ENCODE peak calls at places on chromosomes 13 and 19, in seven cellular contexts. O is ACHN; N is astrocyte of the spinal cord; A is ELR; X is NCI-H774; Z is naive thymus-derived CD8-positive, alpha-beta T cell; T is T-helper 2 cell. B is an unnamed sample.

GRCh38 chr19:6997679-6998445 is 23.4 kb downstream of the MBD3L2B start:
- DNase-seq in N (no peak), O (no peak), T (peak; percentile 30), X (no peak), Z (no peak), A (peak; percentile 39), B (no peak)

GRCh38 chr13:47417485-47417884 is 520.6 kb upstream of the HTR2A start:
- DNase-seq in Z (no peak), T (no peak), O (no peak), N (no peak), X (no peak), A (no peak), B (no peak)

GRCh38 chr19:617551-618246 is 15.6 kb downstream of the POLRMT start:
- DNase-seq in X (no peak), Z (no peak), A (no peak), N (no peak), O (no peak), T (no peak), B (no peak)

GRCh38 chr13:98438246-98439135 is 138.4 kb downstream of the STK24 start:
- DNase-seq in X (no peak), O (no peak), Z (no peak), T (no peak), A (no peak), N (no peak), B (no peak)

GRCh38 chr13:33931397-33931987 is 113.5 kb downstream of the RFC3 start:
- DNase-seq in T (peak; percentile 19), O (peak; percentile 52), Z (no peak), X (peak; percentile 4), A (peak; percentile 73), N (peak; percentile 57), B (peak; percentile 44)

GRCh38 chr19:45767881-45768643 is 990 bp downstream of the SIX5 start:
- DNase-seq in A (peak; percentile 70), T (peak; percentile 38), X (no peak), O (peak; percentile 55), Z (no peak), N (peak; percentile 73), B (peak; percentile 83)

GRCh38 chr13:46160474-46161066 is 21.4 kb downstream of the LCP1 start:
- DNase-seq in Z (peak; percentile 75), X (no peak), O (peak; percentile 40), A (peak; percentile 65), T (peak; percentile 77), N (peak; percentile 58), B (peak; percentile 18)

GRCh38 chr13:98032168-98032567 is 78.7 kb downstream of the IPO5 start:
- DNase-seq in O (no peak), X (no peak), N (no peak), Z (no peak), A (no peak), T (no peak), B (no peak)

GRCh38 chr19:49441210-49441959 is at the start of gene SLC17A7:
- DNase-seq in A (peak; percentile 36), T (peak; percentile 38), N (no peak), X (no peak), O (peak; percentile 32), Z (peak; percentile 27), B (no peak)

GRCh38 chr19:49585023-49585422 is 3.9 kb downstream of the PRRG2 start:
- DNase-seq in O (no peak), X (no peak), N (no peak), A (no peak), T (no peak), Z (no peak), B (no peak)

GRCh38 chr19:30231408-30232318 is 140.5 kb upstream of the ZNF536 start:
- DNase-seq in T (no peak), N (no peak), O (no peak), X (no peak), Z (no peak), A (no peak), B (no peak)